ENCODE peak calls at places on chromosomes 11 and 22, in ten cellular contexts. One of them, this sample, is unnamed.

GRCh38 chr11:1395773-1396374 is 6.1 kb downstream of the BRSK2 start:
- DNase-seq in IMR-90: no peak
- DNase-seq in ovary: no peak
- DNase-seq in stomach: no peak
- DNase-seq in thyroid gland: no peak
- DNase-seq in esophagus squamous epithelium: no peak
- DNase-seq in spleen: no peak
- DNase-seq in adrenal gland: no peak
- DNase-seq in uterus: no peak
- DNase-seq in transverse colon: no peak
- DNase-seq in this sample: no peak

GRCh38 chr11:62461740-62462522 is 43.1 kb downstream of the SCGB1A1 start:
- DNase-seq in IMR-90: peak; percentile 38
- DNase-seq in ovary: no peak
- DNase-seq in stomach: no peak
- DNase-seq in thyroid gland: no peak
- DNase-seq in esophagus squamous epithelium: no peak
- DNase-seq in spleen: no peak
- DNase-seq in adrenal gland: no peak
- DNase-seq in uterus: no peak
- DNase-seq in transverse colon: peak; percentile 45
- DNase-seq in this sample: no peak

GRCh38 chr11:116071241-116071640 is 567.0 kb upstream of the CADM1 start:
- DNase-seq in IMR-90: no peak
- DNase-seq in ovary: no peak
- DNase-seq in stomach: no peak
- DNase-seq in thyroid gland: no peak
- DNase-seq in esophagus squamous epithelium: no peak
- DNase-seq in spleen: no peak
- DNase-seq in adrenal gland: no peak
- DNase-seq in uterus: no peak
- DNase-seq in transverse colon: no peak
- DNase-seq in this sample: no peak

GRCh38 chr11:134575504-134576230 is 163.6 kb upstream of the B3GAT1 start:
- DNase-seq in IMR-90: no peak
- DNase-seq in ovary: no peak
- DNase-seq in stomach: no peak
- DNase-seq in thyroid gland: no peak
- DNase-seq in esophagus squamous epithelium: no peak
- DNase-seq in spleen: peak; percentile 59
- DNase-seq in adrenal gland: no peak
- DNase-seq in uterus: no peak
- DNase-seq in transverse colon: no peak
- DNase-seq in this sample: no peak

GRCh38 chr11:34075178-34075820 is 23.8 kb downstream of the CAPRIN1 start:
- DNase-seq in IMR-90: peak; percentile 77
- DNase-seq in ovary: no peak
- DNase-seq in stomach: no peak
- DNase-seq in thyroid gland: no peak
- DNase-seq in esophagus squamous epithelium: no peak
- DNase-seq in spleen: no peak
- DNase-seq in adrenal gland: no peak
- DNase-seq in uterus: no peak
- DNase-seq in transverse colon: no peak
- DNase-seq in this sample: no peak

GRCh38 chr22:27959335-27960090 is 40.5 kb upstream of the PITPNB start:
- DNase-seq in IMR-90: no peak
- DNase-seq in ovary: no peak
- DNase-seq in stomach: no peak
- DNase-seq in thyroid gland: peak; percentile 36
- DNase-seq in esophagus squamous epithelium: no peak
- DNase-seq in spleen: no peak
- DNase-seq in adrenal gland: no peak
- DNase-seq in uterus: no peak
- DNase-seq in transverse colon: no peak
- DNase-seq in this sample: no peak

GRCh38 chr22:42863349-42863911 is 6.4 kb upstream of the ARFGAP3 start:
- DNase-seq in IMR-90: peak; percentile 88
- DNase-seq in ovary: no peak
- DNase-seq in stomach: no peak
- DNase-seq in thyroid gland: no peak
- DNase-seq in esophagus squamous epithelium: no peak
- DNase-seq in spleen: no peak
- DNase-seq in adrenal gland: no peak
- DNase-seq in uterus: no peak
- DNase-seq in transverse colon: no peak
- DNase-seq in this sample: no peak

GRCh38 chr11:57527056-57527631 is 3.4 kb downstream of the TIMM10 start:
- DNase-seq in IMR-90: peak; percentile 59
- DNase-seq in ovary: peak; percentile 74
- DNase-seq in stomach: peak; percentile 85
- DNase-seq in thyroid gland: peak; percentile 78
- DNase-seq in esophagus squamous epithelium: no peak
- DNase-seq in spleen: peak; percentile 87
- DNase-seq in adrenal gland: peak; percentile 75
- DNase-seq in uterus: peak; percentile 74
- DNase-seq in transverse colon: peak; percentile 78
- DNase-seq in this sample: peak; percentile 77

GRCh38 chr22:49825436-49825835 is 2.2 kb downstream of the BRD1 start:
- DNase-seq in IMR-90: peak; percentile 66
- DNase-seq in ovary: no peak
- DNase-seq in stomach: no peak
- DNase-seq in thyroid gland: no peak
- DNase-seq in esophagus squamous epithelium: no peak
- DNase-seq in spleen: no peak
- DNase-seq in adrenal gland: no peak
- DNase-seq in uterus: no peak
- DNase-seq in transverse colon: no peak
- DNase-seq in this sample: no peak

GRCh38 chr22:49824936-49825335 is 2.7 kb downstream of the BRD1 start:
- DNase-seq in IMR-90: no peak
- DNase-seq in ovary: no peak
- DNase-seq in stomach: no peak
- DNase-seq in thyroid gland: no peak
- DNase-seq in esophagus squamous epithelium: no peak
- DNase-seq in spleen: no peak
- DNase-seq in adrenal gland: no peak
- DNase-seq in uterus: no peak
- DNase-seq in transverse colon: no peak
- DNase-seq in this sample: no peak

GRCh38 chr22:49827307-49827852 is 293 bp downstream of the BRD1 start:
- DNase-seq in IMR-90: no peak
- DNase-seq in ovary: peak; percentile 53
- DNase-seq in stomach: no peak
- DNase-seq in thyroid gland: no peak
- DNase-seq in esophagus squamous epithelium: no peak
- DNase-seq in spleen: no peak
- DNase-seq in adrenal gland: no peak
- DNase-seq in uterus: no peak
- DNase-seq in transverse colon: no peak
- DNase-seq in this sample: no peak

GRCh38 chr22:49826603-49827306 is 918 bp downstream of the BRD1 start:
- DNase-seq in IMR-90: peak; percentile 32
- DNase-seq in ovary: peak; percentile 71
- DNase-seq in stomach: peak; percentile 66
- DNase-seq in thyroid gland: peak; percentile 48
- DNase-seq in esophagus squamous epithelium: no peak
- DNase-seq in spleen: peak; percentile 90
- DNase-seq in adrenal gland: peak; percentile 53
- DNase-seq in uterus: peak; percentile 46
- DNase-seq in transverse colon: peak; percentile 47
- DNase-seq in this sample: peak; percentile 73

GRCh38 chr22:49825944-49826602 is 1.6 kb downstream of the BRD1 start:
- DNase-seq in IMR-90: peak; percentile 72
- DNase-seq in ovary: no peak
- DNase-seq in stomach: peak; percentile 40
- DNase-seq in thyroid gland: no peak
- DNase-seq in esophagus squamous epithelium: no peak
- DNase-seq in spleen: peak; percentile 86
- DNase-seq in adrenal gland: no peak
- DNase-seq in uterus: no peak
- DNase-seq in transverse colon: peak; percentile 61
- DNase-seq in this sample: peak; percentile 71
- H3K4me3 ChIP-seq in IMR-90: peak overlapping the region; percentile 98
- H3K4me3 ChIP-seq in ovary: peak overlapping the region; percentile 69
- H3K4me3 ChIP-seq in stomach: peak overlapping the region; percentile 62
- H3K4me3 ChIP-seq in thyroid gland: peak overlapping the region; percentile 89
- H3K4me3 ChIP-seq in esophagus squamous epithelium: peak overlapping the region; percentile 72
- H3K4me3 ChIP-seq in spleen: peak overlapping the region; percentile 73
- H3K4me3 ChIP-seq in adrenal gland: peak overlapping the region; percentile 77
- H3K4me3 ChIP-seq in uterus: peak overlapping the region; percentile 85
- H3K4me3 ChIP-seq in transverse colon: peak overlapping the region; percentile 100
- H3K4me3 ChIP-seq in this sample: peak overlapping the region; percentile 93

GRCh38 chr22:48907591-48907990 is 920.1 kb downstream of the BRD1 start:
- DNase-seq in IMR-90: no peak
- DNase-seq in ovary: no peak
- DNase-seq in stomach: no peak
- DNase-seq in thyroid gland: no peak
- DNase-seq in esophagus squamous epithelium: no peak
- DNase-seq in spleen: no peak
- DNase-seq in adrenal gland: no peak
- DNase-seq in uterus: no peak
- DNase-seq in transverse colon: no peak
- DNase-seq in this sample: no peak
- H3K27me3 ChIP-seq in IMR-90: no peaks in the 10 kb centered on the region
- H3K27me3 ChIP-seq in ovary: no peaks in the 10 kb centered on the region
- H3K27me3 ChIP-seq in stomach: peaks cover 26% of the 10 kb centered on the region
- H3K27me3 ChIP-seq in thyroid gland: no peaks in the 10 kb centered on the region
- H3K27me3 ChIP-seq in esophagus squamous epithelium: no peaks in the 10 kb centered on the region
- H3K27me3 ChIP-seq in spleen: no peaks in the 10 kb centered on the region
- H3K27me3 ChIP-seq in adrenal gland: no peaks in the 10 kb centered on the region
- H3K27me3 ChIP-seq in uterus: no peaks in the 10 kb centered on the region
- H3K27me3 ChIP-seq in transverse colon: no peaks in the 10 kb centered on the region
- H3K27me3 ChIP-seq in this sample: no peaks in the 10 kb centered on the region

GRCh38 chr11:97621282-97621681 is 1231.5 kb downstream of the JRKL start:
- DNase-seq in IMR-90: no peak
- DNase-seq in ovary: no peak
- DNase-seq in stomach: no peak
- DNase-seq in thyroid gland: no peak
- DNase-seq in esophagus squamous epithelium: no peak
- DNase-seq in spleen: no peak
- DNase-seq in adrenal gland: no peak
- DNase-seq in uterus: no peak
- DNase-seq in transverse colon: no peak
- DNase-seq in this sample: no peak

GRCh38 chr11:97617031-97617430 is 1227.2 kb downstream of the JRKL start:
- DNase-seq in IMR-90: no peak
- DNase-seq in ovary: no peak
- DNase-seq in stomach: no peak
- DNase-seq in thyroid gland: no peak
- DNase-seq in esophagus squamous epithelium: no peak
- DNase-seq in spleen: no peak
- DNase-seq in adrenal gland: no peak
- DNase-seq in uterus: no peak
- DNase-seq in transverse colon: no peak
- DNase-seq in this sample: no peak

GRCh38 chr11:97622795-97623194 is 1233.0 kb downstream of the JRKL start:
- DNase-seq in IMR-90: no peak
- DNase-seq in ovary: no peak
- DNase-seq in stomach: no peak
- DNase-seq in thyroid gland: no peak
- DNase-seq in esophagus squamous epithelium: no peak
- DNase-seq in spleen: no peak
- DNase-seq in adrenal gland: no peak
- DNase-seq in uterus: no peak
- DNase-seq in transverse colon: no peak
- DNase-seq in this sample: no peak

GRCh38 chr11:97615541-97615940 is 1225.7 kb downstream of the JRKL start:
- DNase-seq in IMR-90: no peak
- DNase-seq in ovary: no peak
- DNase-seq in stomach: no peak
- DNase-seq in thyroid gland: no peak
- DNase-seq in esophagus squamous epithelium: no peak
- DNase-seq in spleen: no peak
- DNase-seq in adrenal gland: no peak
- DNase-seq in uterus: no peak
- DNase-seq in transverse colon: no peak
- DNase-seq in this sample: no peak

GRCh38 chr11:97620012-97620411 is 1230.2 kb downstream of the JRKL start:
- DNase-seq in IMR-90: no peak
- DNase-seq in ovary: no peak
- DNase-seq in stomach: no peak
- DNase-seq in thyroid gland: no peak
- DNase-seq in esophagus squamous epithelium: no peak
- DNase-seq in spleen: no peak
- DNase-seq in adrenal gland: no peak
- DNase-seq in uterus: no peak
- DNase-seq in transverse colon: no peak
- DNase-seq in this sample: no peak
- TF ChIP-seq POLR2A in IMR-90: no peak
- TF ChIP-seq POLR2A in ovary: no peak
- TF ChIP-seq POLR2A in stomach: no peak
- TF ChIP-seq POLR2A in thyroid gland: no peak
- TF ChIP-seq POLR2A in esophagus squamous epithelium: no peak
- TF ChIP-seq POLR2A in spleen: no peak
- TF ChIP-seq POLR2A in adrenal gland: no peak
- TF ChIP-seq POLR2A in uterus: no peak
- TF ChIP-seq POLR2A in transverse colon: no peak
- TF ChIP-seq POLR2A in this sample: no peak

GRCh38 chr22:40853330-40853729 is 3.1 kb downstream of the ST13 start:
- DNase-seq in IMR-90: no peak
- DNase-seq in ovary: no peak
- DNase-seq in stomach: no peak
- DNase-seq in thyroid gland: no peak
- DNase-seq in esophagus squamous epithelium: no peak
- DNase-seq in spleen: no peak
- DNase-seq in adrenal gland: no peak
- DNase-seq in uterus: no peak
- DNase-seq in transverse colon: no peak
- DNase-seq in this sample: no peak

GRCh38 chr22:40856513-40857308 is at the start of the genes ST13 and XPNPEP3:
- DNase-seq in IMR-90: peak; percentile 95
- DNase-seq in ovary: peak; percentile 98
- DNase-seq in stomach: peak; percentile 97
- DNase-seq in thyroid gland: peak; percentile 99
- DNase-seq in esophagus squamous epithelium: peak; percentile 81
- DNase-seq in spleen: peak; percentile 99
- DNase-seq in adrenal gland: peak; percentile 98
- DNase-seq in uterus: peak; percentile 98
- DNase-seq in transverse colon: peak; percentile 98
- DNase-seq in this sample: peak; percentile 96

GRCh38 chr22:40855104-40855959 is 1.1 kb downstream of the ST13 start:
- DNase-seq in IMR-90: no peak
- DNase-seq in ovary: peak; percentile 29
- DNase-seq in stomach: no peak
- DNase-seq in thyroid gland: peak; percentile 5
- DNase-seq in esophagus squamous epithelium: no peak
- DNase-seq in spleen: no peak
- DNase-seq in adrenal gland: no peak
- DNase-seq in uterus: peak; percentile 26
- DNase-seq in transverse colon: no peak
- DNase-seq in this sample: no peak

GRCh38 chr22:40855960-40856512 is 403 bp downstream of the ST13 start:
- DNase-seq in IMR-90: peak; percentile 18
- DNase-seq in ovary: no peak
- DNase-seq in stomach: peak; percentile 28
- DNase-seq in thyroid gland: no peak
- DNase-seq in esophagus squamous epithelium: no peak
- DNase-seq in spleen: peak; percentile 90
- DNase-seq in adrenal gland: no peak
- DNase-seq in uterus: no peak
- DNase-seq in transverse colon: no peak
- DNase-seq in this sample: peak; percentile 27

DNA sequence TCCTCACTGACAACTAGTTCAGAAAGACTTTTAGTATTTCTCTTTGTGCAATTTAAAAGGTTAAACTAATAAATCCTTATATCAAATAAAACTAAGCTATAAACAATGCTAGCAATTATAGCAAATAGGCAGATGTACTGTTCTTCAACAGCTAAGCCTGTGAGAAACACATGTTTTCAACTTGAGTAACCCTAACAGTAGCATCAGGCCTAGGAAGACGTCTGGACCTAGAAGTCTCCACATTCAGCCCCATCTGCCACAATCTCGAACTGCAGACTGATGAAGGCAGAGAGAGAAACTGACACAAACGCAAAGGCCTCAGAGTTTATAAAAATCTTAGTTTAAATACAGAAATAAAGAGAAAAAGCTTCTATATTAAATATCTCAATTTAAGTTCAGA is 2.5 kb downstream of the ST13 start:
- DNase-seq in IMR-90: no peak
- DNase-seq in ovary: no peak
- DNase-seq in stomach: no peak
- DNase-seq in thyroid gland: no peak
- DNase-seq in esophagus squamous epithelium: no peak
- DNase-seq in spleen: no peak
- DNase-seq in adrenal gland: no peak
- DNase-seq in uterus: no peak
- DNase-seq in transverse colon: no peak
- DNase-seq in this sample: no peak
- H3K4me3 ChIP-seq in IMR-90: no peak overlapping the region
- H3K4me3 ChIP-seq in ovary: peak overlapping the region; percentile 99
- H3K4me3 ChIP-seq in stomach: no peak overlapping the region
- H3K4me3 ChIP-seq in thyroid gland: no peak overlapping the region
- H3K4me3 ChIP-seq in esophagus squamous epithelium: peak overlapping the region; percentile 86
- H3K4me3 ChIP-seq in spleen: no peak overlapping the region
- H3K4me3 ChIP-seq in adrenal gland: no peak overlapping the region
- H3K4me3 ChIP-seq in uterus: peak overlapping the region; percentile 85
- H3K4me3 ChIP-seq in transverse colon: no peak overlapping the region
- H3K4me3 ChIP-seq in this sample: no peak overlapping the region

This sample was measured in Peyer's patch.